ENCODE peak calls at places on chromosomes 12 and 14, in six cellular contexts. K, Q, F, N, U and T are unnamed samples.
A peak's percentile ranks its signal among the peaks of the same experiment; 100 is the strongest.

GRCh38 chr14:55585854-55586253 is 5.8 kb downstream of the KTN1 start:
- ATAC-seq in N (no peak), U (no peak), Q (no peak), K (no peak), F (no peak), T (no peak)

GRCh38 chr14:29548948-29549370 is 378.7 kb downstream of the PRKD1 start:
- ATAC-seq in K (peak; percentile 95), F (peak; percentile 75), N (peak; percentile 44), Q (peak; percentile 84), U (peak; percentile 95), T (peak; percentile 62)

GRCh38 chr12:96210376-96211055 is 16.3 kb downstream of the ELK3 start:
- ATAC-seq in F (no peak), N (no peak), U (no peak), K (no peak), Q (no peak), T (no peak)

GRCh38 chr14:71398450-71398849 is 491.2 kb downstream of the PCNX1 start:
- ATAC-seq in Q (peak; percentile 38), U (no peak), N (no peak), F (peak; percentile 19), K (no peak), T (no peak)

GRCh38 chr14:60275932-60276331 is 26.9 kb downstream of the PPM1A start:
- ATAC-seq in N (no peak), K (peak; percentile 60), Q (no peak), F (no peak), U (peak; percentile 14), T (no peak)

GRCh38 chr14:80973918-80974317 is 18.5 kb downstream of the TSHR start:
- ATAC-seq in Q (no peak), N (no peak), U (no peak), F (no peak), K (no peak), T (no peak)

GRCh38 chr12:87575906-87576305 is 453.3 kb downstream of the C12orf50 start:
- ATAC-seq in F (no peak), K (no peak), Q (no peak), N (no peak), U (no peak), T (no peak)

GRCh38 chr12:95762123-95762785 is 28.3 kb downstream of the NTN4 start:
- ATAC-seq in F (no peak), N (no peak), Q (peak; percentile 40), U (no peak), K (peak; percentile 99), T (no peak)

GRCh38 chr14:98189521-98189920 is 1082.5 kb downstream of the BCL11B start:
- ATAC-seq in F (no peak), Q (no peak), N (no peak), K (no peak), U (no peak), T (no peak)

GRCh38 chr12:119609358-119609757 is 15.8 kb downstream of the TMEM233 start:
- ATAC-seq in U (no peak), N (no peak), K (no peak), Q (no peak), F (no peak), T (no peak)
- TF ChIP-seq POLR2A in U (no peak), N (no peak), K (no peak), Q (no peak), F (no peak), T (no peak)

DNA sequence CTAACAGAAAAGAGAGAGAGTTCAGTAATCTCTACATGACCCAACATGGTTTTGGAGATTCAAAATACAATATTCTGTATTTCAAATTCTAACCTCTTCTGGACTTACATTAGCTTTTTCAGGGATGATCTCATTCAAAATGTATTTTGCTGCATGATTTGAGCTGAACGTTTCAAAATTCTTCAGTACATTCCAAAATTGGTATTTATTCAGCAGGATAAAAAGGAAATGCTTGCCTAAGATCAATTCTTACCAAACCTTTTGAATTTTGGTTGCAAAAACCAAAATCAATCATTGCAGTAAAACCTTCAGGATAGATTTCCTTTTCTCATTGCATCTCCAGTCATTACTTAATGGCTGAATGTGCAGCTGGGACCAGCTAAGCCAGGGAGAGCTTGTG is 1761.3 kb upstream of the SEL1L start:
- ATAC-seq in Q (no peak), N (no peak), U (no peak), K (no peak), F (no peak), T (no peak)
- TF ChIP-seq POLR2AphosphoS5 in Q (no peak), N (no peak), U (no peak), K (no peak), F (no peak), T (no peak)

GRCh38 chr14:64721391-64721791 is 17.2 kb downstream of the PLEKHG3 start:
- ATAC-seq in K (no peak), F (no peak), N (no peak), U (no peak), Q (no peak), T (peak; percentile 14)
- TF ChIP-seq POLR2A in K (no peak), F (no peak), N (no peak), U (no peak), Q (no peak), T (no peak)

DNA sequence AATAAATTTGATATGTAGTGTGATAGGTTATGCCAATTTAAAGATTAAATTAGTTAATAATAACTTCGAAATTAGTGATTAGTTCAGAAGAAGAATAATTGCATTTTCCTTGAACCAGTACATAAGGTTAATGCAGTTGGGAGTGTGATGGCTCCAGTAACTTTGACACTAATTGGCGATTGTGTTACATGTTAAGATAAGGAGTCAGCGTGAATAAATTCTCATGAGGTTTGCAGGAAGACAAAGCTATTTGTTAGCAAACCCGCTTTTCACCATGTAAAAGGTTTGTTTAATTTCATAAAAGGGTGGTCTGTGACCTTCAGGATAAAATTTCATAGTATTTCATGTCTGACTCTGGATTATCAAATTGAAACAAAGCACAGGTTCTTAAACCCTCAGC is 1226.8 kb downstream of the SLC16A7 start:
- ATAC-seq in K (no peak), F (no peak), Q (no peak), U (no peak), N (no peak), T (no peak)
- TF ChIP-seq POLR2AphosphoS5 in K (no peak), F (no peak), Q (no peak), U (no peak), N (no peak), T (no peak)

DNA sequence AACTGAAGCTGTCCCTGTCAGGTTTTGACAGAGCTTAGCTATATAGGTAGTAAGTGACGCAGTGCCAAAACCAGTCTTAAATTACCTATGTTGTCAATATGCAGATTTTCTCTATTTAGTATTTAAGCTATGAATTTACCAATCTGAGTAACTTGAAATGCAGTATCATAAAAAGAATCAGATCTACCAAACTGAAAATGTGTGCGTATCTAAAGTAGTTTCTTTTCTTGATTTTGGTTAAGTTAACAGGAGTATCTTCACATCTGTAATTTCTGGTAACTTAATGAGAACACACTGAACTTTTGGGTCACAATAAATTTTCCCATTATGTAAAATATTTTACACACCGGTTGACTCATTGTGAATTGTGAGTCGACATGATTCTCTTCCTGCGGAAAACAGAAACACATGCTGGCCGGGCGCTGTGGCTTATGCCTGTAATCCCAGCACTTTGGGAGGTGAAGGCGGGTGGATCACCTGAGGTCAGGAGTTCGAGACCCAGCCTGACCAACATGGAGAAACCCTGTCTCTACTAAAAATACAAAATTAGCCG is 45.1 kb downstream of the TRAF3 start:
- ATAC-seq in U (no peak), N (no peak), K (no peak), Q (peak; percentile 11), F (no peak), T (no peak)
- TF ChIP-seq POLR2A in U (no peak), N (no peak), K (no peak), Q (no peak), F (no peak), T (no peak)

GRCh38 chr12:123367511-123367910 is 2.9 kb upstream of the SBNO1 start:
- ATAC-seq in K (no peak), N (no peak), F (no peak), U (no peak), Q (no peak), T (no peak)

GRCh38 chr12:123363743-123364531 is 710 bp downstream of the SBNO1 start:
- ATAC-seq in Q (peak; percentile 12), F (peak; percentile 2), K (peak; percentile 34), U (peak; percentile 24), N (no peak), T (peak; percentile 1)

GRCh38 chr12:123363385-123363742 is 1.3 kb downstream of the SBNO1 start:
- ATAC-seq in N (no peak), K (no peak), F (no peak), Q (no peak), U (no peak), T (no peak)

GRCh38 chr12:123365141-123365917 is 682 bp upstream of the SBNO1 start:
- ATAC-seq in K (peak; percentile 83), F (peak; percentile 95), Q (peak; percentile 82), N (peak; percentile 88), U (peak; percentile 83), T (peak; percentile 94)

DNA sequence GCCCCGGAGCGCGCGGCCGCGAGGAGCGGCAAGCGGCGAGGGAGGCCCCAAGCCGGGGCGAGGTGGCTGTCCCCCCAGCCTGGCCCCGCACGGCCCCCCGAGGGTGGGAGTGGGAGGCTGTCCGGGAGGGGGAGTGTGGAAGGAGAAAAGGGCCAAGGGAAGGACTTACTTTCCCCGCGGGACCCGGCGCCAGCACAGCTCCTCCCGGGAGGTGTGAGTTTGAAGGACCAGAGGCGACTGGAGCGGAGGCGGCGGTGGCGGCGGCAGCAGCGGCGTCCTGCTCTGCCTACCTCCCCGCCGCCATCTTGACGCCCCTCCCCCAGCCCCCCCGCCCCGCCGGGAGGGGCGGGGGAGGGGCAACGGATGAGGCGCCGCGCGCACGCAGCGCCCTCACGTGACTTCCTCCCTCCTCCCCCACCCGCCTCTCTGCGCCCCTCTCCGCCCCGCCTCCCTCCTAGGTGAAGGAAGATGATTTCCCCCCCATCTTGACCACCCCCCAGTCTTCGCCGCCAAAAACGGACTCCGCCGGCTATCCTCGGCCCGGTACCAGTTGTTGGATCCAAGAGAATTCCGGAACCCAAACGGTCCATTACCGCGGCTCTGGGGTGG is at the start of gene SBNO1:
- ATAC-seq in U (peak; percentile 73), N (peak; percentile 69), Q (peak; percentile 64), F (peak; percentile 95), K (peak; percentile 45), T (peak; percentile 81)
- TF ChIP-seq POLR2AphosphoS5 in U (peak; percentile 72), N (peak; percentile 89), Q (no peak), F (peak; percentile 80), K (peak; percentile 61), T (peak; percentile 84)

GRCh38 chr12:112012775-112013600 is at the start of the genes ERP29 and TMEM116:
- ATAC-seq in N (peak; percentile 84), U (peak; percentile 86), F (peak; percentile 94), K (peak; percentile 76), Q (peak; percentile 82), T (peak; percentile 94)
- TF ChIP-seq POLR2A in N (peak; percentile 96), U (peak; percentile 97), F (peak; percentile 80), K (peak; percentile 97), Q (peak; percentile 89), T (peak; percentile 95)

GRCh38 chr12:129877383-129877782 is 26.4 kb downstream of the TMEM132D start:
- ATAC-seq in K (no peak), U (no peak), Q (no peak), F (no peak), N (no peak), T (no peak)
- TF ChIP-seq POLR2AphosphoS5 in K (no peak), U (no peak), Q (no peak), F (no peak), N (no peak), T (no peak)